ENCODE peak calls at places on chromosomes 2 and 18, in nine cellular contexts. N is non-pigmented ciliary epithelial cell, E is H54, G is tibial artery, Z is iris pigment epithelial cell, H is NCI-H1105 treated with DMSO at 0.1 percent for 48 hours, T is activated T-cell treated with anti-CD3 and anti-CD28 coated beads for 4 hours, D is dorsolateral prefrontal cortex, W is upper lobe of right lung. I is an unnamed sample.

GRCh38 chr18:2655954-2656236 is 369 bp downstream of the SMCHD1 start:
- DNase-seq in Z (no peak), W (no peak), T (peak), E (no peak), H (no peak), G (no peak), D (no peak), N (no peak), I (peak)

GRCh38 chr2:237570776-237571335 is 4.5 kb downstream of the PRLH start:
- DNase-seq in N (no peak), W (peak), D (no peak), Z (no peak), H (no peak), T (no peak), E (no peak), G (no peak), I (no peak)

GRCh38 chr18:24918257-24918656 is 433.7 kb downstream of the ZNF521 start:
- DNase-seq in T (no peak), E (no peak), H (no peak), Z (no peak), G (no peak), N (no peak), D (no peak), W (no peak), I (no peak)

GRCh38 chr18:46917108-46917807 is at the start of the genes KATNAL2 and PIAS2:
- DNase-seq in T (peak), N (no peak), G (peak), H (peak), Z (peak), W (peak), E (peak), D (peak), I (peak)

GRCh38 chr2:173672573-173673340 is 292.4 kb downstream of the SP3 start:
- DNase-seq in G (no peak), T (no peak), D (no peak), E (no peak), N (no peak), H (no peak), W (no peak), Z (no peak), I (no peak)

GRCh38 chr18:78305789-78306188 is 673.8 kb upstream of the SALL3 start:
- DNase-seq in T (no peak), Z (no peak), G (no peak), W (no peak), D (no peak), E (no peak), H (no peak), N (no peak), I (no peak)

GRCh38 chr2:122927710-122928249 is 1097.3 kb upstream of the CNTNAP5 start:
- DNase-seq in E (no peak), Z (no peak), H (no peak), W (no peak), T (no peak), N (no peak), D (no peak), G (no peak), I (no peak)

GRCh38 chr18:58091099-58091611 is 47.1 kb downstream of the NEDD4L start:
- DNase-seq in D (no peak), W (no peak), G (no peak), E (peak), T (no peak), H (no peak), Z (no peak), N (no peak), I (peak)

GRCh38 chr2:174673876-174674275 is 76.3 kb upstream of the WIPF1 start:
- DNase-seq in T (no peak), D (no peak), W (no peak), H (no peak), N (no peak), Z (peak), G (no peak), E (no peak), I (no peak)

GRCh38 chr18:39841133-39842041 is 2113.6 kb upstream of the PIK3C3 start:
- DNase-seq in E (no peak), W (peak), H (peak), G (peak), Z (peak), D (peak), N (peak), T (no peak), I (peak)

GRCh38 chr2:54038835-54039234 is 68.0 kb upstream of the PSME4 start:
- DNase-seq in H (no peak), N (no peak), G (no peak), D (no peak), E (no peak), Z (no peak), T (no peak), W (no peak), I (peak)

GRCh38 chr2:157257312-157258252 is at the start of gene GALNT5:
- DNase-seq in D (no peak), E (no peak), G (no peak), T (no peak), W (peak), N (no peak), H (no peak), Z (peak), I (peak)

GRCh38 chr2:237441605-237442004 is 27.6 kb upstream of the COL6A3 start:
- DNase-seq in N (no peak), T (no peak), Z (peak), W (no peak), E (no peak), H (no peak), G (no peak), D (no peak), I (peak)

GRCh38 chr2:54469484-54470053 is 13.4 kb downstream of the SPTBN1 start:
- DNase-seq in Z (no peak), T (no peak), H (no peak), G (no peak), N (no peak), E (no peak), D (no peak), W (no peak), I (no peak)

GRCh38 chr2:70475266-70475665 is 78.4 kb downstream of the TGFA start:
- DNase-seq in W (no peak), Z (no peak), H (no peak), G (no peak), T (no peak), E (no peak), D (no peak), N (no peak), I (no peak)

GRCh38 chr18:2843161-2843560 is 3.6 kb upstream of the EMILIN2 start:
- DNase-seq in G (no peak), W (no peak), H (no peak), N (no peak), E (no peak), T (no peak), Z (no peak), D (no peak), I (no peak)

GRCh38 chr2:40421643-40422297 is 30.1 kb downstream of the SLC8A1 start:
- DNase-seq in N (no peak), G (no peak), T (no peak), H (no peak), E (no peak), W (no peak), D (no peak), Z (no peak), I (no peak)

GRCh38 chr18:62453864-62454263 is 69.0 kb upstream of the ZCCHC2 start:
- DNase-seq in D (no peak), E (no peak), N (no peak), H (no peak), G (no peak), Z (no peak), W (no peak), T (no peak), I (no peak)

GRCh38 chr2:155866477-155866876 is 466.0 kb downstream of the NR4A2 start:
- DNase-seq in D (no peak), G (no peak), T (no peak), W (no peak), E (no peak), N (no peak), H (no peak), Z (no peak), I (no peak)

GRCh38 chr2:71905205-71905604 is 242.5 kb downstream of the CYP26B1 start:
- DNase-seq in T (no peak), N (no peak), Z (no peak), D (no peak), W (no peak), G (no peak), H (no peak), E (no peak), I (no peak)

GRCh38 chr18:49778826-49779465 is 34.4 kb downstream of the ACAA2 start:
- DNase-seq in T (no peak), D (no peak), W (no peak), E (no peak), G (no peak), H (peak), Z (peak), N (peak), I (no peak)

GRCh38 chr2:20625491-20625919 is 25.4 kb downstream of the HS1BP3 start:
- DNase-seq in G (peak), T (no peak), D (peak), E (no peak), N (no peak), Z (no peak), H (peak), W (peak), I (no peak)

GRCh38 chr2:222904557-222905258 is 43.9 kb downstream of the ACSL3 start:
- DNase-seq in E (peak), G (no peak), T (no peak), Z (peak), N (peak), W (no peak), D (no peak), H (no peak), I (peak)

GRCh38 chr2:9565436-9566153 is 10.0 kb upstream of the ADAM17 start:
- DNase-seq in T (no peak), D (no peak), W (no peak), Z (peak), N (peak), G (peak), H (no peak), E (peak), I (peak)

GRCh38 chr2:172561270-172561669 is 5.4 kb downstream of the PDK1 start:
- DNase-seq in H (no peak), T (no peak), G (no peak), W (no peak), Z (no peak), D (no peak), E (no peak), N (no peak), I (no peak)

GRCh38 chr2:153519260-153519875 is 40.8 kb upstream of the RPRM start:
- DNase-seq in H (peak), E (no peak), Z (peak), T (peak), N (peak), G (no peak), D (no peak), W (peak), I (peak)

GRCh38 chr2:221156335-221156734 is 415.8 kb downstream of the EPHA4 start:
- DNase-seq in G (no peak), H (peak), N (no peak), W (no peak), T (no peak), E (no peak), D (no peak), Z (no peak), I (no peak)

GRCh38 chr18:48929951-48930713 is 20.6 kb downstream of the SMAD7 start:
- DNase-seq in G (no peak), W (peak), H (no peak), D (no peak), E (no peak), T (no peak), N (no peak), Z (peak), I (peak)

GRCh38 chr18:76445275-76445674 is 49.8 kb downstream of the ZNF516 start:
- DNase-seq in G (no peak), H (no peak), E (peak), D (no peak), N (peak), T (no peak), Z (peak), W (no peak), I (peak)

GRCh38 chr2:24830351-24830750 is 37.1 kb downstream of the CENPO start:
- DNase-seq in E (no peak), H (no peak), N (no peak), T (no peak), D (no peak), Z (peak), G (peak), W (no peak), I (peak)

GRCh38 chr2:2747797-2748301 is 416.8 kb upstream of the MYT1L start:
- DNase-seq in N (no peak), G (no peak), Z (no peak), W (no peak), T (no peak), D (no peak), H (no peak), E (no peak), I (no peak)

I was measured in renal cortical epithelial cell.